ENCODE peak calls at places on chromosomes 6 and 20, in seven cellular contexts. Y is GM23338, W is T-helper 22 cell, K is ecto neural progenitor cell, E is GM10248, U is uterus, N is non-pigmented ciliary epithelial cell. L is an unnamed sample.

GRCh38 chr20:46367967-46368901 is 38.2 kb downstream of the ELMO2 start:
- DNase-seq in Y (no peak), W (no peak), K (no peak), E (no peak), U (no peak), N (no peak), L (no peak)

GRCh38 chr6:7107578-7108195 is at the start of gene RREB1:
- DNase-seq in Y (peak), W (peak), K (peak), E (peak), U (peak), N (no peak), L (peak)

GRCh38 chr6:165548450-165548849 is 114.6 kb downstream of the PDE10A start:
- DNase-seq in Y (no peak), W (no peak), K (no peak), E (no peak), U (no peak), N (no peak), L (no peak)

GRCh38 chr20:12095224-12095623 is 177.5 kb downstream of the BTBD3 start:
- DNase-seq in Y (no peak), W (no peak), K (no peak), E (no peak), U (no peak), N (no peak), L (no peak)

GRCh38 chr20:53952528-53953096 is 117.8 kb downstream of the BCAS1 start:
- DNase-seq in Y (no peak), W (no peak), K (no peak), E (no peak), U (no peak), N (no peak), L (no peak)

GRCh38 chr6:117548797-117549301 is 53.5 kb downstream of the GOPC start:
- DNase-seq in Y (peak), W (no peak), K (no peak), E (no peak), U (no peak), N (peak), L (no peak)

GRCh38 chr6:116210316-116210715 is 43.6 kb downstream of the TSPYL4 start:
- DNase-seq in Y (no peak), W (no peak), K (no peak), E (no peak), U (no peak), N (no peak), L (no peak)

GRCh38 chr20:17995967-17996819 is 27.4 kb downstream of the MGME1 start:
- DNase-seq in Y (peak), W (peak), K (no peak), E (peak), U (peak), N (no peak), L (peak)

GRCh38 chr20:43762911-43763310 is 36.1 kb upstream of the GTSF1L start:
- DNase-seq in Y (no peak), W (no peak), K (no peak), E (no peak), U (no peak), N (no peak), L (no peak)

GRCh38 chr6:30154709-30155521 is 6.1 kb downstream of the TRIM10 start:
- DNase-seq in Y (no peak), W (no peak), K (no peak), E (no peak), U (no peak), N (no peak), L (no peak)

GRCh38 chr6:34273242-34273805 is 24.5 kb upstream of the SMIM29 start:
- DNase-seq in Y (no peak), W (no peak), K (no peak), E (peak), U (no peak), N (no peak), L (no peak)

GRCh38 chr20:49281059-49281912 is 3.4 kb upstream of the ZNFX1 start:
- DNase-seq in Y (peak), W (no peak), K (peak), E (no peak), U (no peak), N (no peak), L (peak)

GRCh38 chr6:170523256-170524187 is 29.6 kb downstream of the PSMB1 start:
- DNase-seq in Y (no peak), W (no peak), K (no peak), E (no peak), U (no peak), N (no peak), L (peak)

GRCh38 chr6:91081452-91082067 is 494.7 kb upstream of the MAP3K7 start:
- DNase-seq in Y (peak), W (no peak), K (no peak), E (peak), U (no peak), N (peak), L (peak)

GRCh38 chr6:27761391-27761790 is 150.8 kb downstream of the OR2B2 start:
- DNase-seq in Y (no peak), W (no peak), K (no peak), E (peak), U (no peak), N (no peak), L (no peak)

GRCh38 chr20:57175397-57176010 is 90.9 kb downstream of the BMP7 start:
- DNase-seq in Y (no peak), W (no peak), K (no peak), E (no peak), U (no peak), N (no peak), L (no peak)

GRCh38 chr6:26033942-26034354 is 53.3 kb upstream of the HFE start:
- DNase-seq in Y (peak), W (no peak), K (peak), E (no peak), U (peak), N (no peak), L (peak)

GRCh38 chr6:106084973-106085686 is 1.0 kb upstream of the PRDM1 start:
- DNase-seq in Y (peak), W (no peak), K (no peak), E (no peak), U (no peak), N (no peak), L (peak)

GRCh38 chr6:135258970-135259369 is 77.9 kb downstream of the MYB start:
- DNase-seq in Y (no peak), W (no peak), K (no peak), E (no peak), U (no peak), N (no peak), L (no peak)

GRCh38 chr20:23246682-23247664 is 103.6 kb upstream of the NXT1 start:
- DNase-seq in Y (no peak), W (no peak), K (no peak), E (peak), U (peak), N (no peak), L (no peak)

GRCh38 chr6:118468682-118469465 is 79.2 kb upstream of the PLN start:
- DNase-seq in Y (no peak), W (no peak), K (no peak), E (no peak), U (no peak), N (peak), L (peak)

GRCh38 chr6:34806738-34807453 is 15.0 kb downstream of the BLTP3A start:
- DNase-seq in Y (no peak), W (no peak), K (no peak), E (no peak), U (no peak), N (no peak), L (no peak)

GRCh38 chr6:23412770-23413169 is 713.2 kb upstream of the NRSN1 start:
- DNase-seq in Y (no peak), W (no peak), K (no peak), E (no peak), U (no peak), N (no peak), L (no peak)

GRCh38 chr6:129565331-129565730 is 144.6 kb downstream of the ARHGAP18 start:
- DNase-seq in Y (peak), W (no peak), K (no peak), E (no peak), U (no peak), N (no peak), L (no peak)

GRCh38 chr6:145603424-145603833 is 131.9 kb downstream of the EPM2A start:
- DNase-seq in Y (no peak), W (no peak), K (no peak), E (no peak), U (no peak), N (no peak), L (no peak)

GRCh38 chr6:128173290-128173689 is 272.4 kb upstream of the THEMIS start:
- DNase-seq in Y (no peak), W (no peak), K (no peak), E (no peak), U (no peak), N (no peak), L (no peak)

GRCh38 chr6:12024715-12025434 is 12.8 kb downstream of the HIVEP1 start:
- DNase-seq in Y (no peak), W (no peak), K (no peak), E (no peak), U (no peak), N (no peak), L (no peak)

GRCh38 chr6:119453242-119453641 is 103.7 kb upstream of the MAN1A1 start:
- DNase-seq in Y (no peak), W (no peak), K (no peak), E (no peak), U (no peak), N (no peak), L (no peak)

L was measured in NCI-H82.